ENCODE peak calls at places on chromosomes 16 and 17, in seven cellular contexts. L, K, V, S, M, H and P are unnamed samples.

GRCh38 chr17:45787656-45788055 is 3.5 kb downstream of the CRHR1 start:
- DNase-seq in L (no peak), K (no peak), V (no peak), S (no peak), M (no peak), H (no peak), P (no peak)

GRCh38 chr17:21177854-21178600 is 35.9 kb downstream of the TMEM11 start:
- DNase-seq in L (no peak), K (no peak), V (no peak), S (no peak), M (no peak), H (no peak), P (no peak)

GRCh38 chr16:3963203-3963602 is 82.7 kb upstream of the CREBBP start:
- DNase-seq in L (no peak), K (peak), V (no peak), S (no peak), M (peak), H (no peak), P (no peak)

GRCh38 chr16:62882552-62883221 is 846.4 kb upstream of the CDH8 start:
- DNase-seq in L (no peak), K (no peak), V (no peak), S (no peak), M (no peak), H (no peak), P (no peak)

GRCh38 chr17:46820592-46821450 is 2.3 kb upstream of the WNT3 start:
- DNase-seq in L (no peak), K (no peak), V (no peak), S (no peak), M (no peak), H (no peak), P (no peak)

GRCh38 chr16:50160495-50161164 is 7.5 kb downstream of the TENT4B start:
- DNase-seq in L (no peak), K (no peak), V (no peak), S (peak), M (peak), H (peak), P (no peak)

GRCh38 chr17:80575057-80575875 is 30.6 kb downstream of the RPTOR start:
- DNase-seq in L (peak), K (peak), V (peak), S (peak), M (peak), H (peak), P (peak)

GRCh38 chr16:68786685-68787418 is 49.8 kb downstream of the CDH1 start:
- DNase-seq in L (peak), K (no peak), V (no peak), S (peak), M (peak), H (peak), P (no peak)

GRCh38 chr16:11386791-11387546 is 41.7 kb downstream of the RMI2 start:
- DNase-seq in L (no peak), K (no peak), V (peak), S (peak), M (peak), H (peak), P (no peak)

GRCh38 chr17:57889892-57890856 is 40.3 kb upstream of the MRPS23 start:
- DNase-seq in L (peak), K (no peak), V (peak), S (peak), M (peak), H (peak), P (no peak)

GRCh38 chr17:40058865-40059264 is 3.9 kb upstream of the THRA start:
- DNase-seq in L (no peak), K (no peak), V (no peak), S (no peak), M (no peak), H (no peak), P (no peak)

GRCh38 chr17:19546289-19547065 is 12.8 kb downstream of the SLC47A1 start:
- DNase-seq in L (no peak), K (no peak), V (peak), S (no peak), M (no peak), H (no peak), P (peak)

GRCh38 chr16:54066451-54067056 is 220.0 kb downstream of the IRX3 start:
- DNase-seq in L (no peak), K (no peak), V (peak), S (no peak), M (no peak), H (peak), P (peak)

GRCh38 chr17:40474419-40475002 is 26.9 kb downstream of the TNS4 start:
- DNase-seq in L (no peak), K (no peak), V (no peak), S (no peak), M (no peak), H (no peak), P (no peak)

GRCh38 chr16:28101533-28101890 is 38.0 kb upstream of the GSG1L start:
- DNase-seq in L (no peak), K (no peak), V (no peak), S (no peak), M (no peak), H (no peak), P (no peak)

GRCh38 chr17:77371888-77372443 is 231.2 kb downstream of the SEC14L1 start:
- DNase-seq in L (no peak), K (no peak), V (no peak), S (no peak), M (no peak), H (no peak), P (no peak)

GRCh38 chr16:80932725-80933124 is 74.0 kb downstream of the CMC2 start:
- DNase-seq in L (no peak), K (no peak), V (peak), S (peak), M (peak), H (peak), P (peak)

GRCh38 chr16:8905168-8905762 is 23.1 kb downstream of the LITAFD start:
- DNase-seq in L (no peak), K (peak), V (peak), S (peak), M (peak), H (peak), P (peak)

GRCh38 chr16:71626018-71626857 is at the start of gene MARVELD3:
- DNase-seq in L (no peak), K (peak), V (no peak), S (no peak), M (no peak), H (no peak), P (no peak)

GRCh38 chr17:74452841-74453661 is 13.4 kb upstream of the CD300A start:
- DNase-seq in L (no peak), K (no peak), V (no peak), S (no peak), M (no peak), H (no peak), P (no peak)

GRCh38 chr16:9966569-9967157 is 215.6 kb downstream of the GRIN2A start:
- DNase-seq in L (no peak), K (no peak), V (no peak), S (no peak), M (peak), H (no peak), P (no peak)